ENCODE peak calls at places on chromosome 9, in eight cellular contexts. B is WTC11, C is epithelial cell of esophagus, I is coronary artery, Q is suprapubic skin, G is RWPE1, O is right atrium auricular region, N is breast epithelium. F is an unnamed sample.

GRCh38 chr9:130905902-130906726 is 9.5 kb upstream of the QRFP start:
- DNase-seq in B (no peak), C (no peak), I (no peak), Q (no peak), G (no peak), O (no peak), N (no peak), F (no peak)

GRCh38 chr9:17900604-17901003 is 321.7 kb downstream of the SH3GL2 start:
- DNase-seq in B (no peak), C (no peak), I (no peak), Q (no peak), G (no peak), O (no peak), N (no peak), F (no peak)

GRCh38 chr9:4097490-4097889 is 202.4 kb downstream of the GLIS3 start:
- DNase-seq in B (no peak), C (no peak), I (no peak), Q (no peak), G (no peak), O (no peak), N (no peak), F (no peak)

GRCh38 chr9:33255471-33255870 is 9.0 kb downstream of the BAG1 start:
- DNase-seq in B (no peak), C (peak; percentile 42), I (no peak), Q (no peak), G (no peak), O (no peak), N (no peak), F (no peak)

GRCh38 chr9:27162045-27162444 is 53.0 kb downstream of the TEK start:
- DNase-seq in B (no peak), C (no peak), I (no peak), Q (no peak), G (no peak), O (no peak), N (no peak), F (no peak)

GRCh38 chr9:128065907-128066712 is 1.0 kb downstream of the NAIF1 start:
- DNase-seq in B (no peak), C (no peak), I (peak; percentile 79), Q (no peak), G (no peak), O (no peak), N (no peak), F (peak; percentile 11)

GRCh38 chr9:120876842-120877240 is at the start of gene PHF19:
- DNase-seq in B (no peak), C (peak; percentile 39), I (no peak), Q (no peak), G (peak; percentile 83), O (no peak), N (no peak), F (no peak)

GRCh38 chr9:128175102-128175563 is 15.1 kb downstream of the BBLN start:
- DNase-seq in B (no peak), C (no peak), I (no peak), Q (no peak), G (no peak), O (no peak), N (no peak), F (no peak)

GRCh38 chr9:72894342-72894741 is 58.5 kb downstream of the ALDH1A1 start:
- DNase-seq in B (no peak), C (peak; percentile 7), I (no peak), Q (no peak), G (no peak), O (no peak), N (no peak), F (no peak)

GRCh38 chr9:92527832-92528536 is 7.8 kb downstream of the ECM2 start:
- DNase-seq in B (no peak), C (no peak), I (no peak), Q (no peak), G (no peak), O (no peak), N (no peak), F (no peak)

GRCh38 chr9:5509573-5509972 is 758 bp upstream of the PDCD1LG2 start:
- DNase-seq in B (no peak), C (peak; percentile 94), I (no peak), Q (no peak), G (peak; percentile 15), O (no peak), N (no peak), F (no peak)

GRCh38 chr9:87206064-87206661 is 258.9 kb upstream of the GAS1 start:
- DNase-seq in B (no peak), C (peak; percentile 37), I (no peak), Q (no peak), G (peak; percentile 12), O (no peak), N (no peak), F (no peak)

DNA sequence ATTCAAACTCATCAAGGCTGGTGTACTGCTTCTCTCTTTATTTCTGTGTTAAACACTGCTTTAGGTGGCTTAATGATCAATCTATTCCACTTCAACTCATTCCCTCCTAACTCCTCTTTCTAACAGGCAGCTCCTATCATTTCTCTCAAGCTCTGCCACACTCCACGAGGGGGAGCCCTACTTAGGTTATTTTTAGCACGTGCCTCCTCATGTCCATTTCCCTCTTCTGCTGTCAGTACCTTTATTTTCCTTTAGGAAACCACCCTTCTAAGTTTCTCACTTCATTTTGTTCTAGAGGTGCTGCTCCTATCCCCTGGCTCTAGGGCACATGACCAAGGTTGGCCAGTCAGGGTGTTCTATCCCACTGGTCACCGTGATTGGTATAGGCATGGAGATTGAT is 6.7 kb upstream of the BRINP1 start:
- DNase-seq in B (peak; percentile 61), C (peak; percentile 33), I (no peak), Q (no peak), G (peak; percentile 26), O (no peak), N (no peak), F (no peak)
- TF ChIP-seq CTCF in B (peak; percentile 61), C (no peak), I (no peak), Q (no peak), G (peak; percentile 29), O (no peak), N (no peak), F (peak; percentile 25)

DNA sequence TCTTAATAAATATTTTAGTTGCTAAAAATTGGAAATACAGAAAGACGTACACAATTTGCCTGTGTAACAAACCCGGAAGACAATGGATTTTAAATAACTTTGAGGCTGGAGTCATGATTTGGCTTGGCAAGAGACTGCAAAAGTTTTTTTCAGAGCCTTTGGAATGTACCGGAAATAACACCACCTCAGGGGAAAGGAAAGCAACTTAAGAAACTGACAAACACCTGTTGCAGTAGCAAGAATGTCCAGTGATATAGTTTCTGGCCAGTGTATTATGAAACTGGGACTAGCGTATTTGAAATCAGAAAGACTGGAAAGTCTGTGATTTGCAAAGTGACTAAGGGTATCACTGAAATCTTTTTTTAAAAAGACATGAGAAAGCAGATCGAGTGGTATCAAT is 848 bp downstream of the MUSK start:
- DNase-seq in B (no peak), C (peak; percentile 70), I (no peak), Q (no peak), G (peak; percentile 46), O (no peak), N (no peak), F (no peak)
- TF ChIP-seq CTCF in B (no peak), C (no peak), I (no peak), Q (no peak), G (no peak), O (no peak), N (no peak), F (no peak)

GRCh38 chr9:132627594-132627993 is 42.2 kb downstream of the DDX31 start:
- DNase-seq in B (no peak), C (no peak), I (no peak), Q (no peak), G (no peak), O (no peak), N (no peak), F (no peak)

GRCh38 chr9:132630811-132631210 is 39.0 kb downstream of the DDX31 start:
- DNase-seq in B (no peak), C (peak; percentile 93), I (no peak), Q (no peak), G (peak; percentile 80), O (no peak), N (no peak), F (no peak)

GRCh38 chr9:132627120-132627519 is 42.7 kb downstream of the DDX31 start:
- DNase-seq in B (no peak), C (no peak), I (no peak), Q (no peak), G (no peak), O (no peak), N (no peak), F (no peak)

GRCh38 chr9:132630116-132630515 is 39.7 kb downstream of the DDX31 start:
- DNase-seq in B (no peak), C (no peak), I (no peak), Q (no peak), G (no peak), O (no peak), N (no peak), F (no peak)

DNA sequence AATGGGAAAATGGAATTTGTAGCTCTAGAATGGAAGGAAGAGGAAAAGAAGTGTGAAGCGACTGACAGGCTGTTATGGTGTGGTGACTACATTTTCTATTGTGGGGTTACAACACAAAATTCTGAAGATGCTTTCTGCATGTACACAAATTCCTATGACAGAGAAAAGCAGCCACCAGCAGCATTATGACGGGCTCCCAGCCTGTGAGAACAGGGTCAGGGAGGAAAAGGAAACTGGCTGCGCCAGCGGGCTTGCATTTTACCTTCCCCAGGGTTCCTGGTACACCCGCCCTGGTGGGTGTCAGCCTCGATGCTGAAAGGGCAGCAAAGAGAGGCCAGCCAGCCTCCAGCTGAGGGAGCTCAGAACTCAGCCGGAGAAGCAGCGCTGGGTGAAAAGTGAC is 41.0 kb downstream of the DDX31 start:
- DNase-seq in B (no peak), C (no peak), I (no peak), Q (no peak), G (no peak), O (no peak), N (no peak), F (no peak)
- TF ChIP-seq CTCF in B (no peak), C (no peak), I (no peak), Q (no peak), G (no peak), O (no peak), N (no peak), F (no peak)

GRCh38 chr9:133579231-133579560 is 30.0 kb downstream of the FAM163B start:
- DNase-seq in B (no peak), C (no peak), I (no peak), Q (no peak), G (no peak), O (no peak), N (no peak), F (no peak)
- TF ChIP-seq CTCF in B (no peak), C (no peak), I (no peak), Q (no peak), G (no peak), O (no peak), N (no peak), F (no peak)